ENCODE peak calls at places on chromosomes 2 and 18, in five cellular contexts. One of them, this sample, is unnamed.

GRCh38 chr2:74628538-74629105 is 19.5 kb downstream of the M1AP start:
- DNase-seq in endothelial cell: no peak
- DNase-seq in astrocyte of the spinal cord: no peak
- DNase-seq in psoas muscle: no peak
- DNase-seq in mucosa of descending colon: no peak
- DNase-seq in this sample: no peak

GRCh38 chr18:36711813-36712444 is 116.9 kb downstream of the TPGS2 start:
- DNase-seq in mucosa of descending colon: no peak
- DNase-seq in psoas muscle: no peak
- DNase-seq in astrocyte of the spinal cord: peak; percentile 86
- DNase-seq in endothelial cell: no peak
- DNase-seq in this sample: no peak

GRCh38 chr18:813405-814071 is 1.5 kb upstream of the YES1 start:
- DNase-seq in mucosa of descending colon: no peak
- DNase-seq in endothelial cell: no peak
- DNase-seq in astrocyte of the spinal cord: no peak
- DNase-seq in psoas muscle: no peak
- DNase-seq in this sample: no peak

GRCh38 chr2:68466778-68467076 is 367 bp downstream of the FBXO48 start:
- DNase-seq in psoas muscle: no peak
- DNase-seq in mucosa of descending colon: no peak
- DNase-seq in endothelial cell: no peak
- DNase-seq in astrocyte of the spinal cord: no peak
- DNase-seq in this sample: no peak

GRCh38 chr2:209458018-209458979 is 34.5 kb downstream of the MAP2 start:
- DNase-seq in mucosa of descending colon: no peak
- DNase-seq in psoas muscle: no peak
- DNase-seq in endothelial cell: no peak
- DNase-seq in astrocyte of the spinal cord: peak; percentile 57
- DNase-seq in this sample: peak; percentile 83

GRCh38 chr2:32384529-32384928 is 27.7 kb downstream of the BIRC6 start:
- DNase-seq in mucosa of descending colon: no peak
- DNase-seq in astrocyte of the spinal cord: no peak
- DNase-seq in psoas muscle: no peak
- DNase-seq in endothelial cell: no peak
- DNase-seq in this sample: no peak

GRCh38 chr2:216787851-216788250 is 72.0 kb downstream of the TNP1 start:
- DNase-seq in endothelial cell: no peak
- DNase-seq in astrocyte of the spinal cord: no peak
- DNase-seq in psoas muscle: no peak
- DNase-seq in mucosa of descending colon: no peak
- DNase-seq in this sample: peak; percentile 24

GRCh38 chr18:27887287-27887686 is 289.6 kb downstream of the CDH2 start:
- DNase-seq in endothelial cell: no peak
- DNase-seq in mucosa of descending colon: no peak
- DNase-seq in astrocyte of the spinal cord: no peak
- DNase-seq in psoas muscle: no peak
- DNase-seq in this sample: no peak

GRCh38 chr18:12857215-12857924 is 26.7 kb downstream of the PTPN2 start:
- DNase-seq in psoas muscle: no peak
- DNase-seq in astrocyte of the spinal cord: no peak
- DNase-seq in endothelial cell: no peak
- DNase-seq in mucosa of descending colon: no peak
- DNase-seq in this sample: no peak

This sample was measured in SJCRH30.